ENCODE peak calls at places on chromosome 10, in eight cellular contexts. One of them, this sample, is unnamed.

GRCh38 chr10:50968386-50969091 is 83.1 kb upstream of the A1CF start:
- DNase-seq in GM06990: no peak
- DNase-seq in K562: no peak
- DNase-seq in natural killer cell: no peak
- DNase-seq in WTC11: no peak
- DNase-seq in thoracic aorta: no peak
- DNase-seq in AG04450: no peak
- DNase-seq in fibroblast of lung: no peak
- DNase-seq in this sample: no peak

GRCh38 chr10:114332808-114333207 is 71.5 kb downstream of the AFAP1L2 start:
- DNase-seq in GM06990: no peak
- DNase-seq in K562: no peak
- DNase-seq in natural killer cell: no peak
- DNase-seq in WTC11: no peak
- DNase-seq in thoracic aorta: no peak
- DNase-seq in AG04450: no peak
- DNase-seq in fibroblast of lung: no peak
- DNase-seq in this sample: no peak

GRCh38 chr10:86868353-86868752 is 89.1 kb downstream of the MMRN2 start:
- DNase-seq in GM06990: no peak
- DNase-seq in K562: no peak
- DNase-seq in natural killer cell: no peak
- DNase-seq in WTC11: peak; percentile 85
- DNase-seq in thoracic aorta: no peak
- DNase-seq in AG04450: no peak
- DNase-seq in fibroblast of lung: peak; percentile 17
- DNase-seq in this sample: peak; percentile 26

GRCh38 chr10:131620904-131621303 is 279.9 kb upstream of the PPP2R2D start:
- DNase-seq in GM06990: no peak
- DNase-seq in K562: no peak
- DNase-seq in natural killer cell: no peak
- DNase-seq in WTC11: no peak
- DNase-seq in thoracic aorta: no peak
- DNase-seq in AG04450: no peak
- DNase-seq in fibroblast of lung: no peak
- DNase-seq in this sample: no peak

GRCh38 chr10:36063396-36063795 is 421.3 kb upstream of the FZD8 start:
- DNase-seq in GM06990: no peak
- DNase-seq in K562: no peak
- DNase-seq in natural killer cell: no peak
- DNase-seq in WTC11: no peak
- DNase-seq in thoracic aorta: no peak
- DNase-seq in AG04450: no peak
- DNase-seq in fibroblast of lung: no peak
- DNase-seq in this sample: no peak

GRCh38 chr10:71835671-71836593 is 15.1 kb downstream of the PSAP start:
- DNase-seq in GM06990: peak; percentile 86
- DNase-seq in K562: no peak
- DNase-seq in natural killer cell: no peak
- DNase-seq in WTC11: no peak
- DNase-seq in thoracic aorta: peak; percentile 84
- DNase-seq in AG04450: no peak
- DNase-seq in fibroblast of lung: peak; percentile 92
- DNase-seq in this sample: peak; percentile 65

GRCh38 chr10:12195603-12196506 is at the start of the genes CDC123 and NUDT5:
- DNase-seq in GM06990: peak; percentile 89
- DNase-seq in K562: peak; percentile 89
- DNase-seq in natural killer cell: peak; percentile 76
- DNase-seq in WTC11: peak; percentile 85
- DNase-seq in thoracic aorta: peak; percentile 49
- DNase-seq in AG04450: peak; percentile 66
- DNase-seq in fibroblast of lung: peak; percentile 93
- DNase-seq in this sample: peak; percentile 73

GRCh38 chr10:91901784-91902677 is 7.3 kb downstream of the FGFBP3 start:
- DNase-seq in GM06990: no peak
- DNase-seq in K562: peak; percentile 33
- DNase-seq in natural killer cell: peak; percentile 37
- DNase-seq in WTC11: no peak
- DNase-seq in thoracic aorta: peak; percentile 43
- DNase-seq in AG04450: peak; percentile 67
- DNase-seq in fibroblast of lung: peak; percentile 95
- DNase-seq in this sample: no peak

GRCh38 chr10:88076027-88076880 is 212.8 kb downstream of the PTEN start:
- DNase-seq in GM06990: no peak
- DNase-seq in K562: no peak
- DNase-seq in natural killer cell: no peak
- DNase-seq in WTC11: no peak
- DNase-seq in thoracic aorta: no peak
- DNase-seq in AG04450: no peak
- DNase-seq in fibroblast of lung: no peak
- DNase-seq in this sample: no peak

GRCh38 chr10:37774351-37774750 is 83.1 kb downstream of the ZNF248 start:
- DNase-seq in GM06990: no peak
- DNase-seq in K562: no peak
- DNase-seq in natural killer cell: no peak
- DNase-seq in WTC11: no peak
- DNase-seq in thoracic aorta: no peak
- DNase-seq in AG04450: no peak
- DNase-seq in fibroblast of lung: no peak
- DNase-seq in this sample: no peak

GRCh38 chr10:16527452-16527851 is 5.8 kb upstream of the C1QL3 start:
- DNase-seq in GM06990: no peak
- DNase-seq in K562: no peak
- DNase-seq in natural killer cell: no peak
- DNase-seq in WTC11: no peak
- DNase-seq in thoracic aorta: no peak
- DNase-seq in AG04450: no peak
- DNase-seq in fibroblast of lung: no peak
- DNase-seq in this sample: no peak

GRCh38 chr10:63213489-63213888 is 80.4 kb downstream of the NRBF2 start:
- DNase-seq in GM06990: no peak
- DNase-seq in K562: no peak
- DNase-seq in natural killer cell: no peak
- DNase-seq in WTC11: no peak
- DNase-seq in thoracic aorta: no peak
- DNase-seq in AG04450: no peak
- DNase-seq in fibroblast of lung: no peak
- DNase-seq in this sample: no peak

GRCh38 chr10:58486821-58487220 is 25.9 kb upstream of the BICC1 start:
- DNase-seq in GM06990: no peak
- DNase-seq in K562: no peak
- DNase-seq in natural killer cell: no peak
- DNase-seq in WTC11: no peak
- DNase-seq in thoracic aorta: no peak
- DNase-seq in AG04450: no peak
- DNase-seq in fibroblast of lung: peak; percentile 23
- DNase-seq in this sample: no peak

GRCh38 chr10:8998751-8999150 is 944.3 kb downstream of the GATA3 start:
- DNase-seq in GM06990: no peak
- DNase-seq in K562: no peak
- DNase-seq in natural killer cell: no peak
- DNase-seq in WTC11: no peak
- DNase-seq in thoracic aorta: no peak
- DNase-seq in AG04450: no peak
- DNase-seq in fibroblast of lung: peak; percentile 10
- DNase-seq in this sample: no peak

GRCh38 chr10:77305650-77306632 is 331.7 kb downstream of the KCNMA1 start:
- DNase-seq in GM06990: no peak
- DNase-seq in K562: no peak
- DNase-seq in natural killer cell: no peak
- DNase-seq in WTC11: no peak
- DNase-seq in thoracic aorta: no peak
- DNase-seq in AG04450: no peak
- DNase-seq in fibroblast of lung: no peak
- DNase-seq in this sample: no peak

GRCh38 chr10:126777726-126778125 is 107.2 kb upstream of the C10orf90 start:
- DNase-seq in GM06990: no peak
- DNase-seq in K562: no peak
- DNase-seq in natural killer cell: no peak
- DNase-seq in WTC11: no peak
- DNase-seq in thoracic aorta: no peak
- DNase-seq in AG04450: no peak
- DNase-seq in fibroblast of lung: no peak
- DNase-seq in this sample: no peak

GRCh38 chr10:111297351-111297848 is 220.6 kb downstream of the ADRA2A start:
- DNase-seq in GM06990: no peak
- DNase-seq in K562: no peak
- DNase-seq in natural killer cell: no peak
- DNase-seq in WTC11: no peak
- DNase-seq in thoracic aorta: no peak
- DNase-seq in AG04450: no peak
- DNase-seq in fibroblast of lung: no peak
- DNase-seq in this sample: no peak

GRCh38 chr10:79328737-79329504 is 18.3 kb upstream of the PPIF start:
- DNase-seq in GM06990: no peak
- DNase-seq in K562: no peak
- DNase-seq in natural killer cell: no peak
- DNase-seq in WTC11: no peak
- DNase-seq in thoracic aorta: no peak
- DNase-seq in AG04450: no peak
- DNase-seq in fibroblast of lung: no peak
- DNase-seq in this sample: no peak

GRCh38 chr10:131496351-131497052 is 185.0 kb upstream of the TCERG1L start:
- DNase-seq in GM06990: no peak
- DNase-seq in K562: no peak
- DNase-seq in natural killer cell: no peak
- DNase-seq in WTC11: no peak
- DNase-seq in thoracic aorta: no peak
- DNase-seq in AG04450: no peak
- DNase-seq in fibroblast of lung: no peak
- DNase-seq in this sample: no peak

GRCh38 chr10:67306588-67307205 is 380.9 kb downstream of the LRRTM3 start:
- DNase-seq in GM06990: no peak
- DNase-seq in K562: peak; percentile 34
- DNase-seq in natural killer cell: no peak
- DNase-seq in WTC11: no peak
- DNase-seq in thoracic aorta: no peak
- DNase-seq in AG04450: no peak
- DNase-seq in fibroblast of lung: peak; percentile 21
- DNase-seq in this sample: peak; percentile 15

GRCh38 chr10:128268015-128268722 is 141.9 kb upstream of the MKI67 start:
- DNase-seq in GM06990: no peak
- DNase-seq in K562: peak; percentile 45
- DNase-seq in natural killer cell: no peak
- DNase-seq in WTC11: peak; percentile 85
- DNase-seq in thoracic aorta: no peak
- DNase-seq in AG04450: no peak
- DNase-seq in fibroblast of lung: peak; percentile 8
- DNase-seq in this sample: no peak

GRCh38 chr10:266974-267425 is 131.7 kb downstream of the ZMYND11 start:
- DNase-seq in GM06990: no peak
- DNase-seq in K562: no peak
- DNase-seq in natural killer cell: no peak
- DNase-seq in WTC11: no peak
- DNase-seq in thoracic aorta: no peak
- DNase-seq in AG04450: no peak
- DNase-seq in fibroblast of lung: peak; percentile 79
- DNase-seq in this sample: no peak

GRCh38 chr10:12198156-12198555 is 2.2 kb downstream of the CDC123 start:
- DNase-seq in GM06990: no peak
- DNase-seq in K562: no peak
- DNase-seq in natural killer cell: no peak
- DNase-seq in WTC11: no peak
- DNase-seq in thoracic aorta: no peak
- DNase-seq in AG04450: no peak
- DNase-seq in fibroblast of lung: no peak
- DNase-seq in this sample: no peak

GRCh38 chr10:114708717-114709352 is 50.8 kb upstream of the ABLIM1 start:
- DNase-seq in GM06990: no peak
- DNase-seq in K562: no peak
- DNase-seq in natural killer cell: no peak
- DNase-seq in WTC11: no peak
- DNase-seq in thoracic aorta: no peak
- DNase-seq in AG04450: peak; percentile 48
- DNase-seq in fibroblast of lung: peak; percentile 79
- DNase-seq in this sample: no peak

GRCh38 chr10:116679351-116679750 is 58.6 kb downstream of the PNLIPRP2 start:
- DNase-seq in GM06990: no peak
- DNase-seq in K562: no peak
- DNase-seq in natural killer cell: no peak
- DNase-seq in WTC11: no peak
- DNase-seq in thoracic aorta: no peak
- DNase-seq in AG04450: no peak
- DNase-seq in fibroblast of lung: no peak
- DNase-seq in this sample: no peak

GRCh38 chr10:69497235-69497561 is 45.9 kb downstream of the TSPAN15 start:
- DNase-seq in GM06990: no peak
- DNase-seq in K562: no peak
- DNase-seq in natural killer cell: no peak
- DNase-seq in WTC11: no peak
- DNase-seq in thoracic aorta: no peak
- DNase-seq in AG04450: no peak
- DNase-seq in fibroblast of lung: no peak
- DNase-seq in this sample: no peak

GRCh38 chr10:126783806-126784205 is 113.3 kb upstream of the C10orf90 start:
- DNase-seq in GM06990: no peak
- DNase-seq in K562: no peak
- DNase-seq in natural killer cell: no peak
- DNase-seq in WTC11: no peak
- DNase-seq in thoracic aorta: no peak
- DNase-seq in AG04450: no peak
- DNase-seq in fibroblast of lung: no peak
- DNase-seq in this sample: no peak

GRCh38 chr10:33008499-33009243 is 50.6 kb upstream of the ITGB1 start:
- DNase-seq in GM06990: no peak
- DNase-seq in K562: peak; percentile 63
- DNase-seq in natural killer cell: no peak
- DNase-seq in WTC11: peak; percentile 52
- DNase-seq in thoracic aorta: no peak
- DNase-seq in AG04450: peak; percentile 81
- DNase-seq in fibroblast of lung: peak; percentile 92
- DNase-seq in this sample: peak; percentile 19
- TF ChIP-seq CTCF in GM06990: peak; percentile 96
- TF ChIP-seq CTCF in K562: peak; percentile 98
- TF ChIP-seq CTCF in natural killer cell: peak; percentile 100
- TF ChIP-seq CTCF in WTC11: peak; percentile 93
- TF ChIP-seq CTCF in thoracic aorta: peak; percentile 99
- TF ChIP-seq CTCF in AG04450: peak; percentile 100
- TF ChIP-seq CTCF in fibroblast of lung: peak; percentile 100
- TF ChIP-seq CTCF in this sample: peak; percentile 98

GRCh38 chr10:113062977-113063967 is 113.2 kb downstream of the TCF7L2 start:
- DNase-seq in GM06990: no peak
- DNase-seq in K562: peak; percentile 77
- DNase-seq in natural killer cell: no peak
- DNase-seq in WTC11: peak; percentile 23
- DNase-seq in thoracic aorta: no peak
- DNase-seq in AG04450: no peak
- DNase-seq in fibroblast of lung: no peak
- DNase-seq in this sample: no peak
- TF ChIP-seq CTCF in GM06990: no peak
- TF ChIP-seq CTCF in K562: peak; percentile 22
- TF ChIP-seq CTCF in natural killer cell: no peak
- TF ChIP-seq CTCF in WTC11: no peak
- TF ChIP-seq CTCF in thoracic aorta: no peak
- TF ChIP-seq CTCF in AG04450: peak; percentile 28
- TF ChIP-seq CTCF in fibroblast of lung: no peak
- TF ChIP-seq CTCF in this sample: no peak

GRCh38 chr10:102072867-102073527 is 7.8 kb downstream of the HPS6 start:
- DNase-seq in GM06990: no peak
- DNase-seq in K562: peak; percentile 67
- DNase-seq in natural killer cell: peak; percentile 71
- DNase-seq in WTC11: peak; percentile 85
- DNase-seq in thoracic aorta: peak; percentile 47
- DNase-seq in AG04450: peak; percentile 59
- DNase-seq in fibroblast of lung: peak; percentile 79
- DNase-seq in this sample: peak; percentile 70
- TF ChIP-seq CTCF in GM06990: peak; percentile 95
- TF ChIP-seq CTCF in K562: peak; percentile 91
- TF ChIP-seq CTCF in natural killer cell: peak; percentile 86
- TF ChIP-seq CTCF in WTC11: peak; percentile 94
- TF ChIP-seq CTCF in thoracic aorta: peak; percentile 91
- TF ChIP-seq CTCF in AG04450: peak; percentile 97
- TF ChIP-seq CTCF in fibroblast of lung: peak; percentile 98
- TF ChIP-seq CTCF in this sample: peak; percentile 96

GRCh38 chr10:73814896-73815718 is 3.7 kb upstream of the NDST2 start:
- DNase-seq in GM06990: no peak
- DNase-seq in K562: peak; percentile 81
- DNase-seq in natural killer cell: no peak
- DNase-seq in WTC11: peak; percentile 42
- DNase-seq in thoracic aorta: no peak
- DNase-seq in AG04450: no peak
- DNase-seq in fibroblast of lung: no peak
- DNase-seq in this sample: peak; percentile 66
- TF ChIP-seq CTCF in GM06990: peak; percentile 24
- TF ChIP-seq CTCF in K562: peak; percentile 52
- TF ChIP-seq CTCF in natural killer cell: no peak
- TF ChIP-seq CTCF in WTC11: peak; percentile 66
- TF ChIP-seq CTCF in thoracic aorta: peak; percentile 22
- TF ChIP-seq CTCF in AG04450: no peak
- TF ChIP-seq CTCF in fibroblast of lung: no peak
- TF ChIP-seq CTCF in this sample: no peak